ENCODE peak calls at places on chromosomes 2 and 18, in six cellular contexts. N is trophoblast cell, I is neuronal stem cell, O is IMR-90, H is H9, P is H1. U is an unnamed sample. For H3K4me1, the result is how much of the 10 kb centered on the place peaks cover.

GRCh38 chr2:156541706-156542105 is 105.5 kb downstream of the GPD2 start:
- DNase-seq in H (no peak), N (no peak), P (no peak), I (no peak), O (peak), U (peak)

GRCh38 chr2:152571035-152571766 is 146.1 kb downstream of the PRPF40A start:
- DNase-seq in N (no peak), O (peak), H (no peak), I (no peak), P (no peak), U (no peak)

GRCh38 chr2:197328461-197328860 is 17.9 kb upstream of the ANKRD44 start:
- DNase-seq in P (no peak), N (no peak), O (no peak), I (no peak), H (no peak), U (no peak)

GRCh38 chr2:239903803-239904202 is 121.3 kb downstream of the NDUFA10 start:
- DNase-seq in I (no peak), O (no peak), P (peak), H (peak), N (no peak), U (no peak)

GRCh38 chr2:163737563-163737962 is 1.8 kb upstream of the FIGN start:
- DNase-seq in P (no peak), O (no peak), I (no peak), N (no peak), H (no peak), U (no peak)

GRCh38 chr2:20623741-20624155 is 27.1 kb downstream of the HS1BP3 start:
- DNase-seq in O (no peak), H (no peak), P (no peak), I (no peak), N (no peak), U (no peak)

GRCh38 chr2:189954989-189955388 is 107.5 kb downstream of the MSTN start:
- DNase-seq in O (no peak), I (no peak), H (no peak), P (no peak), N (no peak), U (no peak)

GRCh38 chr18:56096861-56097260 is 508.9 kb upstream of the TCF4 start:
- DNase-seq in N (no peak), H (no peak), P (no peak), O (no peak), I (no peak), U (no peak)

GRCh38 chr18:31100598-31101147 is 1.5 kb downstream of the DSC2 start:
- DNase-seq in I (peak), H (peak), P (peak), N (peak), O (no peak), U (peak)

GRCh38 chr2:73892631-73893329 is at the start of gene ACTG2:
- DNase-seq in P (no peak), H (no peak), O (peak), I (no peak), N (peak), U (peak)

GRCh38 chr18:57969824-57970223 is 74.2 kb upstream of the NEDD4L start:
- DNase-seq in I (no peak), O (no peak), N (no peak), H (no peak), P (no peak), U (no peak)
- H4K91ac ChIP-seq in I (no peak), O (no peak), N (no peak), H (no peak), P (no peak), U (no peak)

GRCh38 chr2:217936952-217937351 is 65.8 kb downstream of the TNS1 start:
- DNase-seq in H (no peak), I (no peak), O (no peak), N (no peak), P (no peak), U (no peak)
- H3K27ac ChIP-seq in H (no peak), I (no peak), O (peak), N (no peak), P (no peak), U (no peak)

GRCh38 chr2:46170611-46171385 is 126.4 kb upstream of the EPAS1 start:
- DNase-seq in H (no peak), N (peak), I (no peak), O (no peak), P (no peak), U (no peak)
- H3K4me1 ChIP-seq in H (under half), N (half or more), I (under half), O (under half), P (under half), U (under half)

GRCh38 chr2:118459425-118459824 is 371.2 kb downstream of the INSIG2 start:
- DNase-seq in P (no peak), H (no peak), N (no peak), I (no peak), O (no peak), U (no peak)
- H4K91ac ChIP-seq in P (no peak), H (no peak), N (no peak), I (no peak), O (no peak), U (no peak)

GRCh38 chr2:182365855-182366254 is 61.0 kb downstream of the PDE1A start:
- DNase-seq in H (no peak), I (no peak), O (no peak), N (no peak), P (no peak), U (no peak)

GRCh38 chr2:182368446-182368845 is 58.4 kb downstream of the PDE1A start:
- DNase-seq in N (no peak), H (no peak), P (no peak), I (no peak), O (peak), U (peak)

GRCh38 chr2:182368996-182369395 is 57.8 kb downstream of the PDE1A start:
- DNase-seq in I (no peak), P (no peak), H (no peak), O (no peak), N (no peak), U (no peak)

GRCh38 chr2:182366625-182367024 is 60.2 kb downstream of the PDE1A start:
- DNase-seq in O (peak), H (no peak), N (no peak), P (no peak), I (no peak), U (peak)

DNA sequence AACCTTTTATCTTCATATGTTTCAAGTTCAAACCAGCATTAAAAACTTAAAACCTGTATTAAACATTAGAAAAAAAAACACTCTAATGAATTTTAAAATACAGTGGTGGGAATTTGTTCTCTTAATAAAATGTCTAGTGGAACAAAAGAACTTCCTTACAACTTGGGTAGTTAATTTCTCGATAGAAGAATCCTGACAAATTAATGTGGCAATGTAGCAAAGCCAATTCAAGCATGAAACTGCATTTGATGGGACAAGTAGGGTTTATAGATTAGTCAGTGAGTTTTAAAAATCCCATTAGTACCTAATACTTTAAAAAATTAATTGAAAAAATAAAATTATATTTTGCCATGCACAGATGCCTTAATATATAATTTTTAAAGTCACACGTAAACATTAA is 59.4 kb downstream of the PDE1A start:
- DNase-seq in H (no peak), O (no peak), N (no peak), I (no peak), P (no peak), U (no peak)
- H3K27ac ChIP-seq in H (no peak), O (no peak), N (no peak), I (no peak), P (no peak), U (no peak)

DNA sequence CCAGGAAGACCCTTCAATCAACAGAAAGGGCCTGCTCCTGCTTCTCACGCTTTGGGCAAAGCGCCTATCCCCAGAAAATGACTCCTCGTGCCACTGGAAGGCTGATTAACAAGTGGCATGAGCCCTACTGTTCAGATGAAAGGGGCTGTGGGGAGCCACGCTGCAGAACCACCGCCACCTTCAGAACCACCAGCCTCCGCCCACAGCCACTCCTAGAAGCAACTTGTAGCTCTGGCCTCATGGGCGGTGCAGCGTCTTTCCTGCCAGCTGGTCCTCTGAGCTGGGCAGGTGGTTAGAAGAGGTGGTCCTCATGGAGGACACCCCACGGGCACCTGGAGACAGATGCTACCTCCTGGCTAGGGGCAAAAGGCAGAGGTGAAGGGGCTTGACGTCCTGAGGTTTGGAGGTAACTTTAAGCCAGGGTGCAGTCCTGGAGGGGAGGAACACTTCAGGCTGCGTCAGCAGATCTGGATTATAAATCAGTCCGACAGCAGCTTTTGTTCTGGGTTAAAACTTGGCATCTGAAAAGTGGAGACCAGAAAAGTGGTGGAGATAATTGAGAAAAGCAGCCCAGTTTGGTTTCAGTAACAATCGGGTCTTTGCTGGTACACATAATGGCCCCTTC is 863 bp upstream of the SEMA4C start:
- DNase-seq in H (no peak), I (no peak), P (no peak), O (no peak), N (peak), U (peak)
- H3K4me1 ChIP-seq in H (under half), I (under half), P (under half), O (under half), N (half or more), U (under half)

GRCh38 chr18:22713511-22713910 is 219.6 kb upstream of the RBBP8 start:
- DNase-seq in H (no peak), P (no peak), N (no peak), O (peak), I (no peak), U (peak)

GRCh38 chr18:22709288-22710060 is 223.7 kb upstream of the RBBP8 start:
- DNase-seq in I (no peak), N (no peak), O (peak), P (no peak), H (no peak), U (peak)

GRCh38 chr18:22710628-22711380 is 222.3 kb upstream of the RBBP8 start:
- DNase-seq in H (no peak), N (no peak), O (peak), I (no peak), P (peak), U (peak)

DNA sequence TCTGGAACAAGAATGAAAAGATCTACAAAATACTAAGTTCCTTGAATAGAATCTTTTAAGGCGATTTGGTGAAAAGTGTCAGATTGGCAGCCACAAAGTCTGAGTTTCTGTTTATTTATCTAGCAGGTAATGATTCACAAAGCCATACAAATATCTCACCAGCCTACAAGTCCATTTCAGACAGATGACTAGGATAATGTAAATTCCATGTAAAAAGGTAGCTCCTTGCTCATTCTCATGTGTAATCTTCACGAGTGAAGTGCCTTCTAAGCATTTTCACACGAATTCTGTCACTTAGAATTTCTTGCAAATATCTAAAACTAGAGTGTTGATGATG is 221.8 kb upstream of the RBBP8 start:
- DNase-seq in O (no peak), P (no peak), I (no peak), N (no peak), H (no peak), U (no peak)
- H4K91ac ChIP-seq in O (no peak), P (no peak), I (no peak), N (no peak), H (no peak), U (no peak)

GRCh38 chr2:24452499-24452878 is 38.6 kb upstream of the NCOA1 start:
- DNase-seq in P (no peak), O (no peak), H (no peak), I (no peak), N (no peak), U (no peak)

GRCh38 chr2:24451805-24452498 is 39.1 kb upstream of the NCOA1 start:
- DNase-seq in N (no peak), O (no peak), I (no peak), P (no peak), H (no peak), U (no peak)

GRCh38 chr2:24453379-24454073 is 37.5 kb upstream of the NCOA1 start:
- DNase-seq in N (no peak), P (no peak), I (no peak), O (no peak), H (no peak), U (no peak)

GRCh38 chr2:24448811-24449210 is 42.2 kb upstream of the NCOA1 start:
- DNase-seq in N (peak), P (no peak), I (no peak), H (no peak), O (no peak), U (no peak)

GRCh38 chr2:24449348-24449747 is 41.7 kb upstream of the NCOA1 start:
- DNase-seq in H (no peak), P (no peak), I (no peak), N (no peak), O (no peak), U (no peak)
- H3K27ac ChIP-seq in H (no peak), P (no peak), I (no peak), N (no peak), O (no peak), U (no peak)

DNA sequence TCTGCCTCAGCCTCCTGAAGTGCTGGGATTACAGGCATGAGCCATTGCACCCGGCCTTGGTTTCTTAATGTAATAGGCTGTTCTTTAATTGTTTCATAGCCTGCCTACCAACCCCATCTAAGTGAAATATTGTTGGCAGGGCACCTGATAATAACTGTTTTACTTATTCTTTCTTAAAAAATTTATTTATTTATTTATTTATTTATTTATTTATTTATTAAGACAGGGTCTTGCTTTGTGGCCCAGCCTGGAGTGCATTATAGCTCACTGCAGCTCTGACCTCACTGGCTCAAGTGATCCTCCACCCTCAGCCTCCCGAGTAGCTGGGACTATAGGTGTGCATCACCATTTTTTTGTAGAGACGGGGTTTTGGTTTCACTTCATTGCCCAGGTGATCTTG is 52.1 kb downstream of the BABAM2 start:
- DNase-seq in P (no peak), I (no peak), H (no peak), O (no peak), N (no peak), U (no peak)
- H3K4me1 ChIP-seq in P (under half), I (under half), H (under half), O (under half), N (under half), U (under half)

GRCh38 chr2:67645280-67646255 is 248.4 kb downstream of the ETAA1 start:
- DNase-seq in N (no peak), I (no peak), H (no peak), O (peak), P (no peak), U (no peak)

GRCh38 chr2:67641302-67641701 is 244.2 kb downstream of the ETAA1 start:
- DNase-seq in P (no peak), O (no peak), H (no peak), I (no peak), N (no peak), U (no peak)

GRCh38 chr2:67646714-67647333 is 249.7 kb downstream of the ETAA1 start:
- DNase-seq in O (no peak), I (no peak), H (no peak), P (no peak), N (no peak), U (no peak)

GRCh38 chr2:67638146-67638545 is 241.0 kb downstream of the ETAA1 start:
- DNase-seq in P (no peak), O (no peak), I (no peak), N (no peak), H (no peak), U (no peak)

DNA sequence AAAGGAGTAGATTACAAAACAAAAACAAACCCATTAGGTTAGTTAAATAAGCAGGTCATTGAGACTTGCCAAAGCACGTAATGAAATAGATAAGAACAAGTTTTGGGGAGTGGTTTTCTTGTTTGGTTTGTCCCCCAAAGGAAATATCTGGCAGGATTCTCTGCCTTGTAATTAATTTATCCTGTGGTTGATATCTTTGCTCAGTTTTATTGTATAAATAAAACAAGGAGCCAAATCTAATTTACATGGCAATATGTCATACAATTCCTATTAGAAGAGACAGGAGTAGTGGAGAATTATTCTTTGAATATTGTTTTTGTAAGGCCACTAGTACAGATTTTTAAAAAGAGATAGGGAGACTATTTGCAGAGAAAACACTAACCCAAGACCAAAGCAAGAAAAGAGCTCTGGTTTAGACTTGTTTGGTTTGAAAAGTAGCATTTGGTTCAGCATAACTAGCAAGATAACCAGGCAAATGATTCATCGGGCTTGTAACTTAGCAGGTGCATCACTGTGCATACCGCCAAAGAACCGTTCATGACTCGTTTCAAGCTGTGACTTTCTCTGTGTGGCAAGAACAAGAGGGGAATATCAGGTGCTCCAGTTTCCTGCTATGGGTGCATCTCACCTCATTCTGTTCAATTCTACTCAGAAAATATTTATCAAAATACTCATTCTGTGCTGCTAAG is 244.7 kb downstream of the ETAA1 start:
- DNase-seq in I (no peak), O (peak), H (no peak), N (no peak), P (no peak), U (no peak)
- H4K91ac ChIP-seq in I (no peak), O (no peak), H (no peak), N (no peak), P (no peak), U (no peak)